ENCODE peak calls at places on chromosome 7, in seven cellular contexts. I, Z, O, R, J, D and B are unnamed samples.

GRCh38 chr7:47516985-47517590 is 64.8 kb downstream of the TNS3 start:
- DNase-seq in D (no peak), R (no peak), I (no peak), O (no peak), Z (peak; percentile 27), J (no peak), B (no peak)

GRCh38 chr7:47337021-47337492 is 244.9 kb downstream of the TNS3 start:
- DNase-seq in D (no peak), R (no peak), J (no peak), Z (no peak), I (no peak), O (peak; percentile 34), B (no peak)

GRCh38 chr7:104156842-104157277 is 51.0 kb downstream of the ORC5 start:
- DNase-seq in I (no peak), O (no peak), J (no peak), Z (peak; percentile 10), R (no peak), D (no peak), B (no peak)

GRCh38 chr7:127874951-127875608 is 156.2 kb downstream of the LRRC4 start:
- DNase-seq in D (no peak), Z (no peak), I (no peak), R (no peak), O (no peak), J (no peak), B (no peak)

GRCh38 chr7:83014546-83014945 is 148.1 kb downstream of the PCLO start:
- DNase-seq in I (no peak), Z (no peak), R (no peak), O (no peak), D (no peak), J (no peak), B (no peak)

GRCh38 chr7:136086712-136087111 is 109.6 kb upstream of the MTPN start:
- DNase-seq in J (peak; percentile 84), R (peak; percentile 74), I (no peak), D (peak; percentile 81), Z (peak; percentile 33), O (peak; percentile 90), B (peak; percentile 87)

GRCh38 chr7:44573464-44574285 is at the start of gene DDX56:
- DNase-seq in I (peak; percentile 98), J (peak; percentile 97), R (peak; percentile 97), Z (peak; percentile 97), D (peak; percentile 96), O (peak; percentile 98), B (peak; percentile 96)

GRCh38 chr7:157465597-157466348 is 129.0 kb downstream of the DNAJB6 start:
- DNase-seq in O (no peak), R (peak; percentile 42), I (no peak), D (no peak), J (no peak), Z (no peak), B (peak; percentile 15)

GRCh38 chr7:139830779-139831498 is 1.9 kb downstream of the TBXAS1 start:
- DNase-seq in I (no peak), Z (no peak), J (no peak), R (no peak), D (no peak), O (no peak), B (no peak)

GRCh38 chr7:117479480-117480224 is at the start of gene CFTR:
- DNase-seq in J (peak; percentile 17), I (peak; percentile 48), O (peak; percentile 82), Z (peak; percentile 57), R (no peak), D (peak; percentile 62), B (peak; percentile 9)

GRCh38 chr7:133797818-133798485 is 329.2 kb upstream of the LRGUK start:
- DNase-seq in O (no peak), J (no peak), I (no peak), D (no peak), Z (no peak), R (no peak), B (no peak)

GRCh38 chr7:22934473-22935065 is 79.4 kb downstream of the HYCC1 start:
- DNase-seq in J (no peak), O (no peak), D (no peak), R (no peak), Z (no peak), I (no peak), B (no peak)

GRCh38 chr7:214410-215212 is 22.2 kb downstream of the FAM20C start:
- DNase-seq in O (no peak), J (no peak), D (no peak), I (no peak), R (no peak), Z (no peak), B (no peak)

GRCh38 chr7:146956323-146956722 is 839.7 kb downstream of the CNTNAP2 start:
- DNase-seq in O (no peak), I (no peak), D (no peak), R (no peak), Z (no peak), J (no peak), B (no peak)

GRCh38 chr7:2537981-2538851 is 17.1 kb downstream of the BRAT1 start:
- DNase-seq in D (no peak), J (no peak), O (peak; percentile 67), I (peak; percentile 47), R (peak; percentile 65), Z (no peak), B (no peak)

GRCh38 chr7:128361463-128362441 is at the start of gene PRRT4:
- DNase-seq in O (peak; percentile 77), J (peak; percentile 36), D (no peak), I (peak; percentile 77), Z (peak; percentile 17), R (peak; percentile 70), B (peak; percentile 28)

GRCh38 chr7:106568680-106569499 is 92.1 kb downstream of the CCDC71L start:
- DNase-seq in D (peak; percentile 33), O (peak; percentile 65), I (no peak), R (no peak), J (no peak), Z (no peak), B (no peak)

GRCh38 chr7:107971613-107972012 is 31.3 kb downstream of the LAMB1 start:
- DNase-seq in Z (no peak), O (no peak), I (no peak), R (peak; percentile 81), J (no peak), D (no peak), B (no peak)

GRCh38 chr7:42691030-42691639 is 220.7 kb downstream of the C7orf25 start:
- DNase-seq in I (no peak), Z (no peak), D (no peak), R (no peak), J (peak; percentile 40), O (peak; percentile 82), B (no peak)

GRCh38 chr7:158649279-158649678 is 55.3 kb downstream of the NCAPG2 start:
- DNase-seq in Z (no peak), D (no peak), I (no peak), J (no peak), R (no peak), O (no peak), B (peak; percentile 51)

GRCh38 chr7:44515595-44516268 is 25.3 kb upstream of the NUDCD3 start:
- DNase-seq in O (no peak), D (no peak), J (no peak), Z (no peak), R (no peak), I (no peak), B (no peak)

GRCh38 chr7:6398943-6399342 is 48.8 kb downstream of the DAGLB start:
- DNase-seq in R (no peak), D (no peak), J (no peak), O (no peak), Z (no peak), I (no peak), B (no peak)
- H3K4me1 ChIP-seq in R (peaks cover 59% of the 10 kb centered on the region), D (peaks cover 26% of the 10 kb centered on the region), J (peaks cover 34% of the 10 kb centered on the region), O (no peaks in the 10 kb centered on the region), Z (peaks cover 5% of the 10 kb centered on the region), I (peaks cover 52% of the 10 kb centered on the region), B (peaks cover 62% of the 10 kb centered on the region)

GRCh38 chr7:142385528-142386340 is 127.9 kb upstream of the PRSS58 start:
- DNase-seq in O (peak; percentile 85), Z (peak; percentile 65), D (no peak), I (peak; percentile 58), R (no peak), J (peak; percentile 53), B (peak; percentile 30)

GRCh38 chr7:142384508-142384922 is 126.7 kb upstream of the PRSS58 start:
- DNase-seq in I (peak; percentile 65), D (no peak), J (no peak), O (no peak), R (no peak), Z (no peak), B (no peak)

GRCh38 chr7:142381727-142382409 is 124.0 kb upstream of the PRSS58 start:
- DNase-seq in Z (no peak), I (no peak), O (no peak), J (no peak), R (no peak), D (no peak), B (no peak)

GRCh38 chr7:142380064-142380463 is 122.2 kb upstream of the PRSS58 start:
- DNase-seq in R (no peak), Z (no peak), D (no peak), J (no peak), O (no peak), I (no peak), B (no peak)

GRCh38 chr7:142383826-142384507 is 126.1 kb upstream of the PRSS58 start:
- DNase-seq in Z (no peak), O (no peak), I (no peak), J (no peak), R (no peak), D (no peak), B (no peak)
- H3K4me3 ChIP-seq in Z (no peak overlapping the region), O (no peak overlapping the region), I (no peak overlapping the region), J (no peak overlapping the region), R (no peak overlapping the region), D (no peak overlapping the region), B (no peak overlapping the region)

DNA sequence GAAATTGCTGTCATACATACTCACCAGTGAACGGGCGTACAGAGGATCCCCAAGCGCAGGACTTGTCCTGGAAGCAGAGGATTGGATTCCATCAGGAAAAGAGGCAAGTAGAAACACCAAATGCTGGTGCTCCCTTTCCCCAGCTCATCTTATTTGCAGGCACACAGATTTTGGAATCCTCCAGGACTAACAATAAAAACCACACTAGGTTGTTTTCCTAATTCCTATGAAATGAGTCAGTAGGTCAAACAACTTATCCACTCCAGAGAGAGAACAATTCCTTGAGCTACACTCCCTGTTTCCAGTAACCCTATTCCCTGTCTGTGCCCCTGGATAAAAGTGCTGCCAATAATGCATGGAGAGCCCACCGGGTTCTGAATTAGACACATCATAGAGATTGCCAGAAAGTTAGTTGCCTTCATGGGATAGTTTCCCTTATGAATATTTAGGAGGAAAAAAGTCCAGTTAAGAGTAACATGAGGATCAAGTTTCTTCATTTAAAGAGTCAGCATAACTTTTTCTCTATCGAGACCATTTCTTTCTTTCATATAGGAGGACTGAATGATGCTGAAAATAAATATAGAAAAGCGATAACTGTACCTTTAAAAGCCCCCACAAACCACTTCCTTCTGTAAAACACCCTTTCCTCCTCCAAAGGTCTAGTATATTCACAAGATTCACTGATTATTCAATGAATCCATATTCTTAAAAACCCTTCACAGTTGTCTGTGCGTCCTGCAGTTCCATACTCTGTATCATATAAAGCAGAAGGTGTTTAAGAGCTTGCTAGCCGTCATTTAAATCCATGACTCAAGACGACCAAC is 178.3 kb upstream of the KLF14 start:
- DNase-seq in J (no peak), Z (peak; percentile 65), I (no peak), R (no peak), O (no peak), D (no peak), B (no peak)
- H3K4me1 ChIP-seq in J (peaks cover 44% of the 10 kb centered on the region), Z (peaks cover 12% of the 10 kb centered on the region), I (peaks cover 72% of the 10 kb centered on the region), R (peaks cover 62% of the 10 kb centered on the region), O (peaks cover 14% of the 10 kb centered on the region), D (peaks cover 17% of the 10 kb centered on the region), B (peaks cover 50% of the 10 kb centered on the region)

DNA sequence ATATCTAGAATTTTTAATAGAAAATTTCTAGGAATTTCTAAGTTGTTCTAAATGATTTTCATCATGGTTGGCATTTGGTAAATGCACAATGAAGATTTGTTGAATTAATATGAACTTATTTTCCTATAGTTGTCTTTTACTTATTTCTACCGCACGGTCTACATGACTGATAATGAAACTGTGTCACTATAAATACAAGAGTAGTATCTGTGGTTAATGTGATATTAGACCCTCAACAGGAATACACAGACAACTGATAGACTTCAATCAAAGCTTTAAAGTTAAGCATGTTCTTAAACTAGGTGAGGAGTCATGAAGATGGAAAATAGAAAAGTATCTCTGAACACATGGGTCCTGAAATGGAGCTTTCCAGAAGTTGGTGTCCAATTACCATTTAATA is 297.9 kb upstream of the ETV1 start:
- DNase-seq in D (no peak), J (no peak), O (no peak), Z (no peak), I (no peak), R (no peak), B (no peak)
- H3K4me3 ChIP-seq in D (no peak overlapping the region), J (no peak overlapping the region), O (no peak overlapping the region), Z (no peak overlapping the region), I (no peak overlapping the region), R (no peak overlapping the region), B (no peak overlapping the region)